ENCODE peak calls at places on chromosomes 12 and 14, in five cellular contexts. One of them, this sample, is unnamed.

GRCh38 chr12:6871052-6871957 is 1.8 kb downstream of the SPSB2 start:
- DNase-seq in stomach: peak
- DNase-seq in AG04450: no peak
- DNase-seq in testis: no peak
- DNase-seq in MCF 10A: peak
- DNase-seq in this sample: peak

GRCh38 chr12:95966287-95966870 is 23.2 kb downstream of the AMDHD1 start:
- DNase-seq in stomach: no peak
- DNase-seq in AG04450: no peak
- DNase-seq in testis: no peak
- DNase-seq in MCF 10A: no peak
- DNase-seq in this sample: no peak

GRCh38 chr12:108567974-108568652 is 5.7 kb downstream of the ISCU start:
- DNase-seq in stomach: no peak
- DNase-seq in AG04450: no peak
- DNase-seq in testis: no peak
- DNase-seq in MCF 10A: no peak
- DNase-seq in this sample: peak

GRCh38 chr12:89020121-89020480 is 332.2 kb downstream of the DUSP6 start:
- DNase-seq in stomach: no peak
- DNase-seq in AG04450: no peak
- DNase-seq in testis: no peak
- DNase-seq in MCF 10A: no peak
- DNase-seq in this sample: no peak

GRCh38 chr14:72679591-72680151 is 214.2 kb downstream of the DPF3 start:
- DNase-seq in stomach: no peak
- DNase-seq in AG04450: no peak
- DNase-seq in testis: no peak
- DNase-seq in MCF 10A: no peak
- DNase-seq in this sample: no peak

GRCh38 chr14:57865450-57866198 is at the start of gene SLC35F4:
- DNase-seq in stomach: no peak
- DNase-seq in AG04450: no peak
- DNase-seq in testis: peak
- DNase-seq in MCF 10A: no peak
- DNase-seq in this sample: no peak

GRCh38 chr14:104844306-104845032 is 20.6 kb upstream of the CEP170B start:
- DNase-seq in stomach: no peak
- DNase-seq in AG04450: no peak
- DNase-seq in testis: peak
- DNase-seq in MCF 10A: no peak
- DNase-seq in this sample: no peak

GRCh38 chr12:7155471-7156034 is 25.4 kb downstream of the CLSTN3 start:
- DNase-seq in stomach: no peak
- DNase-seq in AG04450: no peak
- DNase-seq in testis: no peak
- DNase-seq in MCF 10A: peak
- DNase-seq in this sample: no peak

GRCh38 chr14:61696753-61697318 is 1.5 kb downstream of the HIF1A start:
- DNase-seq in stomach: no peak
- DNase-seq in AG04450: no peak
- DNase-seq in testis: no peak
- DNase-seq in MCF 10A: no peak
- DNase-seq in this sample: peak

GRCh38 chr14:100065942-100066574 is 836 bp downstream of the EVL start:
- DNase-seq in stomach: peak
- DNase-seq in AG04450: no peak
- DNase-seq in testis: no peak
- DNase-seq in MCF 10A: no peak
- DNase-seq in this sample: peak

GRCh38 chr12:41917827-41918445 is 226.7 kb downstream of the GXYLT1 start:
- DNase-seq in stomach: no peak
- DNase-seq in AG04450: no peak
- DNase-seq in testis: no peak
- DNase-seq in MCF 10A: peak
- DNase-seq in this sample: no peak

GRCh38 chr12:19288603-19289244 is 150.6 kb upstream of the AEBP2 start:
- DNase-seq in stomach: no peak
- DNase-seq in AG04450: no peak
- DNase-seq in testis: no peak
- DNase-seq in MCF 10A: peak
- DNase-seq in this sample: peak

GRCh38 chr12:46208370-46208769 is 60.5 kb downstream of the SLC38A1 start:
- DNase-seq in stomach: no peak
- DNase-seq in AG04450: no peak
- DNase-seq in testis: no peak
- DNase-seq in MCF 10A: no peak
- DNase-seq in this sample: no peak

GRCh38 chr12:95838125-95838524 is 20.6 kb upstream of the SNRPF start:
- DNase-seq in stomach: peak
- DNase-seq in AG04450: no peak
- DNase-seq in testis: no peak
- DNase-seq in MCF 10A: peak
- DNase-seq in this sample: no peak

GRCh38 chr14:92539875-92540274 is 26.3 kb downstream of the RIN3 start:
- DNase-seq in stomach: no peak
- DNase-seq in AG04450: no peak
- DNase-seq in testis: no peak
- DNase-seq in MCF 10A: no peak
- DNase-seq in this sample: no peak

GRCh38 chr14:56195219-56195618 is 77.0 kb downstream of the PELI2 start:
- DNase-seq in stomach: no peak
- DNase-seq in AG04450: no peak
- DNase-seq in testis: no peak
- DNase-seq in MCF 10A: no peak
- DNase-seq in this sample: no peak

GRCh38 chr12:15446798-15447197 is 124.5 kb downstream of the PTPRO start:
- DNase-seq in stomach: no peak
- DNase-seq in AG04450: no peak
- DNase-seq in testis: no peak
- DNase-seq in MCF 10A: peak
- DNase-seq in this sample: no peak

GRCh38 chr14:90784621-90785270 is 31.5 kb downstream of the TTC7B start:
- DNase-seq in stomach: no peak
- DNase-seq in AG04450: no peak
- DNase-seq in testis: no peak
- DNase-seq in MCF 10A: no peak
- DNase-seq in this sample: no peak

GRCh38 chr12:25352078-25352918 is 101.6 kb upstream of the KRAS start:
- DNase-seq in stomach: no peak
- DNase-seq in AG04450: no peak
- DNase-seq in testis: no peak
- DNase-seq in MCF 10A: no peak
- DNase-seq in this sample: no peak

GRCh38 chr12:6093764-6094163 is 30.7 kb downstream of the VWF start:
- DNase-seq in stomach: peak
- DNase-seq in AG04450: no peak
- DNase-seq in testis: no peak
- DNase-seq in MCF 10A: peak
- DNase-seq in this sample: no peak

GRCh38 chr12:42534184-42534838 is 55.2 kb downstream of the PRICKLE1 start:
- DNase-seq in stomach: no peak
- DNase-seq in AG04450: no peak
- DNase-seq in testis: no peak
- DNase-seq in MCF 10A: no peak
- DNase-seq in this sample: no peak

GRCh38 chr14:42192659-42193425 is 586.2 kb downstream of the LRFN5 start:
- DNase-seq in stomach: no peak
- DNase-seq in AG04450: peak
- DNase-seq in testis: no peak
- DNase-seq in MCF 10A: peak
- DNase-seq in this sample: no peak

GRCh38 chr12:114668151-114668891 is 15.7 kb downstream of the TBX3 start:
- DNase-seq in stomach: peak
- DNase-seq in AG04450: no peak
- DNase-seq in testis: peak
- DNase-seq in MCF 10A: peak
- DNase-seq in this sample: peak

GRCh38 chr14:72604133-72604532 is 289.8 kb downstream of the DPF3 start:
- DNase-seq in stomach: no peak
- DNase-seq in AG04450: no peak
- DNase-seq in testis: no peak
- DNase-seq in MCF 10A: no peak
- DNase-seq in this sample: no peak

GRCh38 chr12:96906849-96907664 is at the start of gene NEDD1:
- DNase-seq in stomach: peak
- DNase-seq in AG04450: peak
- DNase-seq in testis: peak
- DNase-seq in MCF 10A: peak
- DNase-seq in this sample: peak

GRCh38 chr14:95425369-95426115 is 90.9 kb downstream of the SYNE3 start:
- DNase-seq in stomach: no peak
- DNase-seq in AG04450: no peak
- DNase-seq in testis: peak
- DNase-seq in MCF 10A: no peak
- DNase-seq in this sample: no peak

GRCh38 chr12:132904718-132905328 is 17.4 kb upstream of the CHFR start:
- DNase-seq in stomach: peak
- DNase-seq in AG04450: no peak
- DNase-seq in testis: peak
- DNase-seq in MCF 10A: no peak
- DNase-seq in this sample: peak

GRCh38 chr14:97077253-97077653 is 280.1 kb downstream of the VRK1 start:
- DNase-seq in stomach: peak
- DNase-seq in AG04450: no peak
- DNase-seq in testis: peak
- DNase-seq in MCF 10A: peak
- DNase-seq in this sample: peak

GRCh38 chr14:56284641-56285040 is 166.4 kb downstream of the PELI2 start:
- DNase-seq in stomach: no peak
- DNase-seq in AG04450: no peak
- DNase-seq in testis: no peak
- DNase-seq in MCF 10A: no peak
- DNase-seq in this sample: no peak

GRCh38 chr14:87901196-87901595 is 91.8 kb downstream of the GALC start:
- DNase-seq in stomach: no peak
- DNase-seq in AG04450: no peak
- DNase-seq in testis: no peak
- DNase-seq in MCF 10A: no peak
- DNase-seq in this sample: no peak

GRCh38 chr12:113479578-113480335 is 8.1 kb upstream of the LHX5 start:
- DNase-seq in stomach: no peak
- DNase-seq in AG04450: no peak
- DNase-seq in testis: peak
- DNase-seq in MCF 10A: peak
- DNase-seq in this sample: peak

GRCh38 chr12:3597526-3598210 is 106.7 kb downstream of the PRMT8 start:
- DNase-seq in stomach: no peak
- DNase-seq in AG04450: no peak
- DNase-seq in testis: peak
- DNase-seq in MCF 10A: no peak
- DNase-seq in this sample: no peak

GRCh38 chr14:77485256-77485655 is 13.4 kb downstream of the ISM2 start:
- DNase-seq in stomach: no peak
- DNase-seq in AG04450: no peak
- DNase-seq in testis: no peak
- DNase-seq in MCF 10A: peak
- DNase-seq in this sample: no peak

GRCh38 chr12:75917083-75917482 is 114.5 kb downstream of the PHLDA1 start:
- DNase-seq in stomach: no peak
- DNase-seq in AG04450: no peak
- DNase-seq in testis: no peak
- DNase-seq in MCF 10A: no peak
- DNase-seq in this sample: peak

GRCh38 chr14:24334431-24335271 is at the start of gene ADCY4:
- DNase-seq in stomach: no peak
- DNase-seq in AG04450: no peak
- DNase-seq in testis: no peak
- DNase-seq in MCF 10A: no peak
- DNase-seq in this sample: no peak

GRCh38 chr14:99802301-99803105 is 9.3 kb downstream of the EML1 start:
- DNase-seq in stomach: no peak
- DNase-seq in AG04450: no peak
- DNase-seq in testis: no peak
- DNase-seq in MCF 10A: no peak
- DNase-seq in this sample: no peak

GRCh38 chr12:114240288-114240687 is 165.7 kb downstream of the TBX5 start:
- DNase-seq in stomach: no peak
- DNase-seq in AG04450: no peak
- DNase-seq in testis: no peak
- DNase-seq in MCF 10A: no peak
- DNase-seq in this sample: no peak

GRCh38 chr12:47808574-47809380 is 10.9 kb downstream of the HDAC7 start:
- DNase-seq in stomach: no peak
- DNase-seq in AG04450: no peak
- DNase-seq in testis: no peak
- DNase-seq in MCF 10A: peak
- DNase-seq in this sample: peak
- TF ChIP-seq CTCF in stomach: no peak
- TF ChIP-seq CTCF in AG04450: no peak
- TF ChIP-seq CTCF in testis: no peak
- TF ChIP-seq CTCF in MCF 10A: no peak
- TF ChIP-seq CTCF in this sample: peak

GRCh38 chr12:121822393-121823100 is 18.7 kb downstream of the SETD1B start:
- DNase-seq in stomach: no peak
- DNase-seq in AG04450: no peak
- DNase-seq in testis: no peak
- DNase-seq in MCF 10A: no peak
- DNase-seq in this sample: no peak

GRCh38 chr12:121817648-121818043 is 13.8 kb downstream of the SETD1B start:
- DNase-seq in stomach: no peak
- DNase-seq in AG04450: no peak
- DNase-seq in testis: no peak
- DNase-seq in MCF 10A: no peak
- DNase-seq in this sample: no peak

GRCh38 chr12:121820056-121820455 is 16.2 kb downstream of the SETD1B start:
- DNase-seq in stomach: no peak
- DNase-seq in AG04450: no peak
- DNase-seq in testis: no peak
- DNase-seq in MCF 10A: no peak
- DNase-seq in this sample: no peak

GRCh38 chr12:121816925-121817647 is 13.3 kb downstream of the SETD1B start:
- DNase-seq in stomach: no peak
- DNase-seq in AG04450: no peak
- DNase-seq in testis: no peak
- DNase-seq in MCF 10A: no peak
- DNase-seq in this sample: no peak

GRCh38 chr12:121819212-121819949 is 15.6 kb downstream of the SETD1B start:
- DNase-seq in stomach: no peak
- DNase-seq in AG04450: no peak
- DNase-seq in testis: no peak
- DNase-seq in MCF 10A: no peak
- DNase-seq in this sample: no peak
- TF ChIP-seq CTCF in stomach: no peak
- TF ChIP-seq CTCF in AG04450: no peak
- TF ChIP-seq CTCF in testis: no peak
- TF ChIP-seq CTCF in MCF 10A: no peak
- TF ChIP-seq CTCF in this sample: no peak

GRCh38 chr14:45287609-45288008 is 34.6 kb upstream of the MIS18BP1 start:
- DNase-seq in stomach: no peak
- DNase-seq in AG04450: no peak
- DNase-seq in testis: no peak
- DNase-seq in MCF 10A: peak
- DNase-seq in this sample: no peak
- TF ChIP-seq CTCF in stomach: no peak
- TF ChIP-seq CTCF in AG04450: no peak
- TF ChIP-seq CTCF in testis: no peak
- TF ChIP-seq CTCF in MCF 10A: peak
- TF ChIP-seq CTCF in this sample: no peak

GRCh38 chr14:39731912-39732311 is 299.7 kb upstream of the FBXO33 start:
- DNase-seq in stomach: no peak
- DNase-seq in AG04450: no peak
- DNase-seq in testis: peak
- DNase-seq in MCF 10A: peak
- DNase-seq in this sample: peak
- TF ChIP-seq CTCF in stomach: no peak
- TF ChIP-seq CTCF in AG04450: no peak
- TF ChIP-seq CTCF in testis: peak
- TF ChIP-seq CTCF in MCF 10A: no peak
- TF ChIP-seq CTCF in this sample: peak

This sample was measured in GM12865.